ENCODE peak calls at places on chromosomes 12 and 14, in seven cellular contexts. F is lung, S is cardiac muscle cell, H is stomach, G is A673, P is psoas muscle, L is Peyer's patch. X is an unnamed sample.

GRCh38 chr14:23053426-23053825 is 3.9 kb downstream of the CDH24 start:
- DNase-seq in S (no peak), G (no peak), P (no peak), F (no peak), L (no peak), H (no peak), X (no peak)

GRCh38 chr14:105223260-105223659 is 25.1 kb upstream of the BTBD6 start:
- DNase-seq in P (no peak), S (no peak), G (no peak), L (no peak), F (no peak), H (no peak), X (no peak)

GRCh38 chr12:22974865-22975264 is 349.9 kb downstream of the ETNK1 start:
- DNase-seq in L (no peak), P (no peak), S (peak; percentile 85), H (no peak), G (peak; percentile 35), F (no peak), X (no peak)

GRCh38 chr12:51393676-51394545 is 2.7 kb upstream of the GALNT6 start:
- DNase-seq in L (peak; percentile 78), G (no peak), S (peak; percentile 74), H (no peak), P (no peak), F (no peak), X (peak; percentile 70)

GRCh38 chr12:77190022-77190421 is 124.7 kb upstream of the E2F7 start:
- DNase-seq in G (peak; percentile 17), S (peak; percentile 86), H (no peak), P (no peak), L (no peak), F (no peak), X (no peak)

GRCh38 chr12:123063535-123063934 is 83.1 kb downstream of the ARL6IP4 start:
- DNase-seq in P (no peak), G (peak; percentile 49), L (no peak), F (no peak), H (no peak), S (no peak), X (peak; percentile 17)

GRCh38 chr14:96352708-96353107 is 10.4 kb downstream of the ATG2B start:
- DNase-seq in S (no peak), F (no peak), P (no peak), H (no peak), G (no peak), L (no peak), X (no peak)

GRCh38 chr14:31930493-31931225 is 146.4 kb upstream of the ARHGAP5 start:
- DNase-seq in F (no peak), G (peak; percentile 37), P (no peak), S (no peak), H (no peak), L (no peak), X (no peak)

GRCh38 chr12:100718212-100718611 is 76.4 kb upstream of the ANO4 start:
- DNase-seq in P (no peak), G (peak; percentile 26), L (no peak), H (no peak), S (peak; percentile 40), F (no peak), X (no peak)

GRCh38 chr12:98948566-98948965 is 303.5 kb downstream of the APAF1 start:
- DNase-seq in L (no peak), F (no peak), G (no peak), S (no peak), H (no peak), P (no peak), X (no peak)

GRCh38 chr14:50677527-50678063 is 9.5 kb upstream of the SAV1 start:
- DNase-seq in L (no peak), H (no peak), S (peak; percentile 67), G (no peak), P (no peak), F (no peak), X (peak; percentile 33)

GRCh38 chr12:32240833-32241232 is 134.2 kb downstream of the BICD1 start:
- DNase-seq in S (no peak), F (no peak), H (no peak), P (no peak), G (no peak), L (no peak), X (no peak)

GRCh38 chr12:70045036-70045435 is 198.2 kb upstream of the CNOT2 start:
- DNase-seq in L (no peak), P (no peak), G (no peak), F (no peak), S (peak; percentile 76), H (no peak), X (no peak)

GRCh38 chr14:64614992-64615391 is 65.2 kb downstream of the PPP1R36 start:
- DNase-seq in L (no peak), F (no peak), G (no peak), H (no peak), P (no peak), S (no peak), X (no peak)

GRCh38 chr12:131124487-131125280 is 171.0 kb downstream of the ADGRD1 start:
- DNase-seq in F (no peak), L (no peak), H (no peak), P (no peak), G (no peak), S (no peak), X (no peak)

GRCh38 chr12:109727746-109728726 is 14.4 kb downstream of the FAM222A start:
- DNase-seq in F (no peak), G (no peak), S (no peak), H (no peak), P (peak; percentile 3), L (no peak), X (no peak)

GRCh38 chr14:77660754-77661153 is 44.3 kb upstream of the SPTLC2 start:
- DNase-seq in S (no peak), H (no peak), P (no peak), G (peak; percentile 54), F (no peak), L (no peak), X (no peak)

GRCh38 chr14:73753887-73754880 is 40.0 kb upstream of the PNMA1 start:
- DNase-seq in G (no peak), F (no peak), H (no peak), S (peak; percentile 38), P (no peak), L (peak; percentile 86), X (peak; percentile 68)
- H3K4me3 ChIP-seq in G (no peak overlapping the region), F (no peak overlapping the region), H (peak overlapping the region; percentile 31), S (no peak overlapping the region), P (peak overlapping the region; percentile 53), L (peak overlapping the region; percentile 36), X (peak overlapping the region; percentile 6)

GRCh38 chr12:55636116-55636655 is 506 bp upstream of the OR10P1 start:
- DNase-seq in H (no peak), G (no peak), P (no peak), S (no peak), L (no peak), F (no peak), X (no peak)

GRCh38 chr12:55637467-55637866 is 775 bp downstream of the OR10P1 start:
- DNase-seq in S (no peak), G (no peak), H (no peak), F (no peak), P (no peak), L (no peak), X (no peak)

GRCh38 chr12:55636853-55637252 is at the start of gene OR10P1:
- DNase-seq in G (no peak), P (no peak), S (no peak), L (no peak), H (no peak), F (no peak), X (no peak)

GRCh38 chr12:55642275-55643068 is 5.8 kb downstream of the OR10P1 start:
- DNase-seq in P (no peak), S (no peak), H (no peak), F (no peak), L (peak; percentile 67), G (no peak), X (peak; percentile 61)

DNA sequence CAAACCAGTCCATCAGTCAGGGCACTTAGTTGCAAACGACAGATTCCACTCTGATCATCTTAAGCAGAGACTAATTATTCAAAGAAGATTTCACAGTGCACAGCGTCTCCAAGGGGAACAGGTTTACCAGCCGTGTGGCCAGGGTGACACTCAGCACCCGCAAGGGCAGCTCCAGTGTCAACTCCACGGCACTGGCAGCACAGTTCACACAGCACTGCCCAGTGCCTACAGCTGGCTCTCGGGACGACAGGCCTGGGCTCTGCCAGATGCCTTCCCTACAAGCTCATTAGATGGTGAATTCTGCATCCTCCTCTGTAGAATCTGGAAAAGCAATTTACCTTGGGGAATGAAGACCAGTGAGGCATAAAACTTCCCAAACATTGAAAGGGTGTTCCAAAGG is 4.9 kb downstream of the OR10P1 start:
- DNase-seq in L (no peak), P (no peak), G (no peak), H (no peak), S (no peak), F (no peak), X (no peak)
- H3K27me3 ChIP-seq in L (no peaks in the 10 kb centered on the region), P (no peaks in the 10 kb centered on the region), G (no peaks in the 10 kb centered on the region), H (peaks cover 5% of the 10 kb centered on the region), S (peaks cover 10% of the 10 kb centered on the region), F (no peaks in the 10 kb centered on the region), X (no peaks in the 10 kb centered on the region)

DNA sequence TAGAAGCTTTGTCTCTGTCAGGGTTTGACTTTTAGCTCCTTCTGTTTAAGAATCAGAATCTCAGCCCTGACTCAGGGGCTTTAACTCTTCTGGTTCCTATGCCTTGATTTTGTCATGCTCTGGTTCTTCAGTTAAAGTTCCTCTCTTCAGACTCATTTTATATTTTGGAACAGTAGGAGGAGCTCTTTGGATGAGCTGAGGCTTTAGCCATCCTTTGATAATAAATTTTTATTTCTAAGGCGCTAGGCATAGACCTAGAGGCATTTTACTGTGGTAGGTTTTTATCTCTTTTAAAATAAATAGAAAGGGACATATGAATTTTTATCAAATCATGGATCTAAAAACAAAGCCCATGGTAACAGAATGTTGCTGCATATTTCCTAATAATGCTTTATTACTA is 51.7 kb downstream of the ATP23 start:
- DNase-seq in S (no peak), P (no peak), H (no peak), G (no peak), L (no peak), F (no peak), X (no peak)
- TF ChIP-seq CTCF in S (peak; percentile 27), P (no peak), H (no peak), G (no peak), L (no peak), F (no peak), X (no peak)

GRCh38 chr12:67593871-67594330 is 54.6 kb upstream of the DYRK2 start:
- DNase-seq in L (no peak), P (no peak), F (no peak), H (no peak), S (no peak), G (no peak), X (no peak)

GRCh38 chr12:67592228-67593011 is 56.1 kb upstream of the DYRK2 start:
- DNase-seq in F (no peak), G (peak; percentile 55), H (no peak), P (no peak), L (no peak), S (peak; percentile 69), X (no peak)

GRCh38 chr12:67593041-67593870 is 55.3 kb upstream of the DYRK2 start:
- DNase-seq in S (peak; percentile 2), L (peak; percentile 88), H (peak; percentile 82), G (no peak), F (peak; percentile 58), P (no peak), X (no peak)

GRCh38 chr12:67594888-67595287 is 53.7 kb upstream of the DYRK2 start:
- DNase-seq in G (no peak), P (no peak), F (no peak), H (no peak), L (no peak), S (peak; percentile 9), X (no peak)

DNA sequence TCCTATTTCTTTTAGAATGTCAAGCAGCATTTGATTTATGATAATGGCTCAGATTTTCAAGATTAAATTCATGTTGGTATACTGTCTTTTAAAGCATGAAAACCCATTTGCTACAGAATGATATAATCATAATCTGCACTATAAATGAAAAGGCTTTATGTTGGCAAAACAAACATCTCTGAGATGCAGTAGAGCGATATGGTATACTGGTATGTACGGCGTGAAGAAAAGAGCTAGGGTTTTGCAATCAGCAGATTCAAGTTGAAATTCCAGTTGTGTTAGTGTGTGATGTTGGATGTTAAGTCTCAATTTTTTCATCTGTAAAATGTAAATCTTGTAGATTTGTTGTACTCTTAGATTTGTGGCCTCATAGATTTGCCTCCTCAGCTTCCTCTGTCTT is 53.2 kb upstream of the DYRK2 start:
- DNase-seq in L (no peak), F (no peak), S (peak; percentile 4), G (no peak), H (no peak), P (no peak), X (no peak)
- H3K4me3 ChIP-seq in L (no peak overlapping the region), F (no peak overlapping the region), S (no peak overlapping the region), G (no peak overlapping the region), H (no peak overlapping the region), P (no peak overlapping the region), X (no peak overlapping the region)